ENCODE peak calls at places on chromosomes 16 and 17, in seven cellular contexts. S is choroid plexus epithelial cell, Q is K562, L is fibroblast of pulmonary artery, V is transverse colon, X is HepG2, O is heart right ventricle. R is an unnamed sample.

GRCh38 chr16:53968896-53969295 is 264.9 kb downstream of the FTO start:
- DNase-seq in S (peak), Q (no peak), L (no peak), V (no peak), X (no peak), O (no peak), R (peak)

GRCh38 chr16:57616871-57617270 is 11.6 kb upstream of the ADGRG1 start:
- DNase-seq in S (no peak), Q (no peak), L (no peak), V (no peak), X (no peak), O (no peak), R (no peak)

GRCh38 chr17:40337351-40337750 is 27.2 kb downstream of the GJD3 start:
- DNase-seq in S (no peak), Q (no peak), L (no peak), V (no peak), X (no peak), O (no peak), R (no peak)

GRCh38 chr17:74128456-74128855 is 75.0 kb upstream of the RPL38 start:
- DNase-seq in S (no peak), Q (no peak), L (no peak), V (no peak), X (no peak), O (no peak), R (no peak)

GRCh38 chr17:17668358-17668757 is 12.9 kb upstream of the RAI1 start:
- DNase-seq in S (no peak), Q (no peak), L (no peak), V (no peak), X (no peak), O (no peak), R (no peak)

GRCh38 chr16:17532338-17532995 is 61.7 kb upstream of the XYLT1 start:
- DNase-seq in S (no peak), Q (no peak), L (no peak), V (no peak), X (no peak), O (no peak), R (no peak)

GRCh38 chr17:81912441-81913309 is 1.5 kb upstream of the PCYT2 start:
- DNase-seq in S (no peak), Q (peak), L (no peak), V (no peak), X (no peak), O (no peak), R (no peak)

GRCh38 chr17:39753514-39754160 is 15.9 kb downstream of the GRB7 start:
- DNase-seq in S (no peak), Q (peak), L (no peak), V (peak), X (no peak), O (peak), R (no peak)

GRCh38 chr16:87333101-87333500 is 15.9 kb upstream of the C16orf95 start:
- DNase-seq in S (no peak), Q (no peak), L (no peak), V (no peak), X (no peak), O (no peak), R (no peak)

GRCh38 chr17:77323413-77324171 is 182.8 kb downstream of the SEC14L1 start:
- DNase-seq in S (peak), Q (peak), L (peak), V (peak), X (no peak), O (peak), R (peak)
- TF ChIP-seq CTCF in S (peak), Q (no peak), L (no peak), V (no peak), X (no peak), O (no peak), R (no peak)

DNA sequence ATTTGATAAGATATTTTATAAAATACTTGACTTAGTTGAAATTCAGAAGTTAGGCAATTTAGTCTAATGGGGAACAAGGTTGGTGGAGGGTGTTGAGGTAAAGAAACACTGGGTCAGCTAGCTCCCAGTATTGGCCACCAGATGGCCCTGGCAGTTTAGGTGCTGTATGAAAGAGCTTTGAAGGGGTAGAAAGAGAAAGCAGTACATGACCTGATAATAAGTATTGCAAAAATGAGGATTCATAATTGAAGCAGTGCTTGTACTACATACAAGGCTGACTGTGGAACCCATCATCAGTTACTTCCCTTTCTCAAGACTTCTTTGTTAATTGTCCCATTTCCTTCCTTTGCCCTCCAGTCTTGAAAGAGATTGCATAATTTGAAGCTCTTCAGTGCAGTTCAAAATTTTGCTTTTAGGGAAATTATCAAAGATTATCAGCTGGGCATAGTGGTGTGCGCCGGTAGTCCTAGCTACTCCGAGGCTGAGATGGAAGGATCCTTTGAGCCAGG is 29.4 kb downstream of the TANC2 start:
- DNase-seq in S (peak), Q (peak), L (peak), V (peak), X (peak), O (no peak), R (peak)
- H3K4me3 ChIP-seq in S (no peak), Q (no peak), L (no peak), V (no peak), X (no peak), O (no peak), R (no peak)

DNA sequence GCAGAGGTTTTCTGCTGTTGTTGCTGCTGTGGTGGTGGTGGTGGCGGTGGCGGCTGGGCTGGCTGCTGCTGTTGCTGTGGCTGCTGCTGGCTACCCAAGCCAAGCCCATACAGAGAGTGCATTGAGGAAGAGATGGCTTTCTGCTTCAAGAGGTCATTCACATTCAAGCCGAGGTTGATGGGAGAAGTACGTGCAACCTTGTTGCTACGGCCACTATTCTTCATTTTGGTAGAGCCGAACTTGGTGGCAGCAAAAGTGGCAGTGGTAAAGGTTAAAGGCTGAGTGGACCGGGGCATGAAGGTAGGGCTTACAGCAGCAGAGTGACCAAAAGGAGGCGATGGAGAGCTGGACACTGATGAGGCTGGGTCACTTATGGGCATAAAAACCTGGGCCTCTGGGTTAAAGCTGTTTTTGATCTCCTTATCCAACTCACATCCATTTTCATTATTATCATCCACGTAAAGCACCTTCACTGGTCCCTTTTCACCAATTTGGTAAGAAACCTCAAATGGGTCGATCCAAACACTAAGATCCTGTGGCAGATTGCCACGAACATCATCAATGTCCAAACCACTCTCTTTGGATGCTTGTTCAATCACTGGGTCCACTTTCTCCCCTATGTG is 2.8 kb downstream of the TOB1 start:
- DNase-seq in S (peak), Q (no peak), L (peak), V (peak), X (peak), O (no peak), R (peak)
- TF ChIP-seq CTCF in S (peak), Q (peak), L (peak), V (peak), X (peak), O (peak), R (peak)

GRCh38 chr16:13956635-13957196 is 36.8 kb downstream of the ERCC4 start:
- DNase-seq in S (no peak), Q (no peak), L (no peak), V (no peak), X (no peak), O (no peak), R (no peak)
- H3K4me3 ChIP-seq in S (no peak), Q (no peak), L (peak), V (peak), X (peak), O (no peak), R (peak)

DNA sequence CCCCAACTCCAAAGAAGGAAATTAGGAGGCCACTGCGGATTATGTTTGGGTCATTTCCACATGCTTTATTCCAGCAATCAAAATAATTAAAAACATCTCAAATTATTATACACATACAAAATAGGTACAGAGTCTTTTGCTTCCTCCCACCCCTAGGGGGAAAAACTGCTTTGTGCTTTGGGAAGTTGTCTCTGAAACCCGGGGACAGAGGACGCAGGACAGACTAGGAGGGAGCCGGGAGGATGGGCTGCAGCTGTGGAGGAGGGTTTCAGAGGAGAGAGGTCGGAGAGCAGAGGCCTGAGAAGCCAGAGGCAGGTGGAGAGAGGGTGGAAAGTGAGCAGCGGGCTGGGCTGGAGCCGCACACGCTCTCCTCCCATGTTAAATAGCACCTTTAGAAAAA is 17.4 kb downstream of the COL1A1 start:
- DNase-seq in S (peak), Q (peak), L (no peak), V (no peak), X (no peak), O (no peak), R (peak)
- TF ChIP-seq CTCF in S (peak), Q (no peak), L (peak), V (peak), X (no peak), O (no peak), R (peak)

GRCh38 chr16:75079346-75079926 is 37.1 kb downstream of the LDHD start:
- DNase-seq in S (peak), Q (no peak), L (no peak), V (no peak), X (no peak), O (no peak), R (no peak)
- H3K4me3 ChIP-seq in S (no peak), Q (no peak), L (no peak), V (no peak), X (no peak), O (no peak), R (no peak)